ENCODE peak calls at places on chromosomes 3 and 15, in four cellular contexts. T is AG04449, E is astrocyte of the spinal cord, B is ovary. R is an unnamed sample.

GRCh38 chr15:90316139-90316538 is 35.9 kb upstream of the ZNF774 start:
- DNase-seq in T (no peak), E (no peak), B (no peak), R (peak)

GRCh38 chr15:98840010-98840409 is 167.6 kb downstream of the PGPEP1L start:
- DNase-seq in T (no peak), E (no peak), B (no peak), R (no peak)

GRCh38 chr3:53051929-53052328 is 6.1 kb upstream of the SFMBT1 start:
- DNase-seq in T (no peak), E (no peak), B (no peak), R (no peak)

GRCh38 chr3:151750678-151751077 is 17.0 kb downstream of the AADACL2 start:
- DNase-seq in T (no peak), E (no peak), B (no peak), R (no peak)

GRCh38 chr3:52800079-52800478 is 5.5 kb downstream of the ITIH3 start:
- DNase-seq in T (no peak), E (no peak), B (no peak), R (no peak)

GRCh38 chr3:4290272-4290893 is 12.8 kb upstream of the SETMAR start:
- DNase-seq in T (no peak), E (peak), B (no peak), R (no peak)

GRCh38 chr15:68570974-68571373 is 7.8 kb upstream of the CORO2B start:
- DNase-seq in T (no peak), E (no peak), B (no peak), R (no peak)

GRCh38 chr15:100835626-100836025 is 44.0 kb upstream of the ALDH1A3 start:
- DNase-seq in T (no peak), E (no peak), B (no peak), R (no peak)

GRCh38 chr3:44687898-44688297 is 24.6 kb upstream of the ZNF502 start:
- DNase-seq in T (no peak), E (no peak), B (no peak), R (no peak)

GRCh38 chr3:181692850-181693154 is 18.9 kb upstream of the SOX2 start:
- DNase-seq in T (no peak), E (no peak), B (no peak), R (no peak)

GRCh38 chr3:150073513-150073912 is 102.8 kb upstream of the PFN2 start:
- DNase-seq in T (no peak), E (no peak), B (no peak), R (no peak)

GRCh38 chr3:32238816-32239637 is 547 bp downstream of the CMTM8 start:
- DNase-seq in T (no peak), E (peak), B (peak), R (peak)

GRCh38 chr15:62378772-62379171 is 213.7 kb upstream of the C2CD4B start:
- DNase-seq in T (no peak), E (no peak), B (no peak), R (no peak)

GRCh38 chr3:50194903-50195500 is 3.6 kb downstream of the GNAT1 start:
- DNase-seq in T (no peak), E (no peak), B (no peak), R (no peak)

GRCh38 chr3:192409203-192409837 is 318.0 kb downstream of the FGF12 start:
- DNase-seq in T (no peak), E (peak), B (peak), R (peak)

GRCh38 chr3:192064959-192065358 is 604.0 kb downstream of the PYDC2 start:
- DNase-seq in T (no peak), E (no peak), B (no peak), R (no peak)

GRCh38 chr15:65212097-65212496 is 824 bp upstream of the CILP start:
- DNase-seq in T (no peak), E (no peak), B (no peak), R (no peak)

GRCh38 chr3:169362261-169362660 is 301.3 kb downstream of the MECOM start:
- DNase-seq in T (no peak), E (peak), B (no peak), R (no peak)

GRCh38 chr15:28114721-28115622 is 15.9 kb upstream of the OCA2 start:
- DNase-seq in T (no peak), E (peak), B (peak), R (no peak)

GRCh38 chr3:56415672-56416071 is 52.6 kb downstream of the ERC2 start:
- DNase-seq in T (no peak), E (peak), B (no peak), R (no peak)

GRCh38 chr3:71117572-71118247 is 465.8 kb downstream of the FOXP1 start:
- DNase-seq in T (no peak), E (peak), B (no peak), R (no peak)

GRCh38 chr15:71804695-71805470 is 5.5 kb upstream of the NR2E3 start:
- DNase-seq in T (no peak), E (no peak), B (no peak), R (no peak)

GRCh38 chr15:71804226-71804625 is 6.1 kb upstream of the NR2E3 start:
- DNase-seq in T (no peak), E (no peak), B (no peak), R (no peak)

GRCh38 chr15:71801935-71802655 is 8.3 kb upstream of the NR2E3 start:
- DNase-seq in T (no peak), E (no peak), B (no peak), R (no peak)

GRCh38 chr15:71800835-71801745 is 9.3 kb upstream of the NR2E3 start:
- DNase-seq in T (peak), E (peak), B (no peak), R (peak)

DNA sequence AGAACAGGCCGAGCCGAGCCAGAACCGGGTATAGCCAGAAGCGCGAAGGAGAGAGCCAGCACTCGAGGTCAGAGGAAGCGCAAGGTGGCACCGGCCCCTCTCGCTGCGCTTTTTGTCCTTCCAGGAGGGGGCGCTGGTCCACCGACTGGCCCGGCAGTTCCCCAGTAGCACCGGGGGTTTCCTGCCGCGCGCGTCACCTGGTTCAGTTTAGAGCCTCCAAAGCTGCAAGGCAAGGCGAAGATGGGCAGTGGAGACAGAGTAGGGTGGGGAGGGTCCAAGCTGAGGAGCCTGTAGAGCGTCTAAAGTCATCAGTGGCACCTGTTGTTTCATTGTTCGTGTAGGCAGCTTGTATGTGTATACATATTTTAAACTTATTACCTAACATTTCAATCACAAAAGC is 7.6 kb upstream of the NR2E3 start:
- DNase-seq in T (no peak), E (no peak), B (no peak), R (peak)
- TF ChIP-seq CTCF in T (peak), E (peak), B (no peak), R (peak)

GRCh38 chr3:113514265-113514769 is 639 bp downstream of the SPICE1 start:
- DNase-seq in T (no peak), E (peak), B (no peak), R (no peak)
- TF ChIP-seq CTCF in T (no peak), E (no peak), B (no peak), R (no peak)

DNA sequence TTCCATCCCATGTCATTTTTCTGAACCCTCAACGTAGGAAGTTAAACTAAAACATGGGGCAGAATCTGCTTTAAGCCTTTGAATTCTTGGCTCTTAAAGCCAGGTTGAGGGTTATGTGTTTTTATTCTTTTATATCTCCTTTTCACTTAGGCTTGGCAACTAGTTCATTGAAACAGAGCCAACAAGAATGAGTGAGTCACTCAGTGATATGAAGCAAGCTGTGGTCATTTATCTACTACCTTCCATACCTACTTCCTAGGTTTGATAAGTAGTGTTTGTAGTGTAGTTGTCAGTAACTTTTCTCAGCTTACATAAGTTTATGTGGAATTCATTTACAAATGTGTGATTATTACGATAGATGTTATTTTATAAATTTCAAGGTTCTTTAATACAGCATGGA is 67.4 kb downstream of the SNRPN start:
- DNase-seq in T (no peak), E (peak), B (no peak), R (no peak)
- TF ChIP-seq CTCF in T (no peak), E (no peak), B (no peak), R (no peak)

GRCh38 chr3:190865828-190866227 is 3.3 kb upstream of the GMNC start:
- DNase-seq in T (no peak), E (no peak), B (no peak), R (no peak)
- TF ChIP-seq CTCF in T (no peak), E (no peak), B (no peak), R (no peak)

R was measured in type B pancreatic cell.